ENCODE peak calls at places on chromosome 12, in five cellular contexts. X is transverse colon, N is HCT116, S is upper lobe of left lung, F is breast epithelium. R is an unnamed sample.
A peak's percentile ranks its signal among the peaks of the same experiment; 100 is the strongest.

GRCh38 chr12:93569656-93570551 is 2.6 kb upstream of the SOCS2 start:
- DNase-seq in F (peak; percentile 87), N (peak; percentile 72), X (peak; percentile 90), S (peak; percentile 92), R (peak; percentile 74)

GRCh38 chr12:109544955-109545531 is 28.3 kb downstream of the MMAB start:
- DNase-seq in S (no peak), X (no peak), F (no peak), N (no peak), R (peak; percentile 26)

GRCh38 chr12:28961948-28962384 is 187.1 kb upstream of the FAR2 start:
- DNase-seq in N (no peak), F (no peak), X (no peak), S (no peak), R (peak; percentile 96)

GRCh38 chr12:32692358-32692757 is 13.3 kb downstream of the DNM1L start:
- DNase-seq in N (no peak), F (no peak), S (no peak), X (no peak), R (no peak)

GRCh38 chr12:30457621-30458289 is 237.9 kb downstream of the IPO8 start:
- DNase-seq in X (no peak), N (peak; percentile 75), F (no peak), S (no peak), R (peak; percentile 75)

GRCh38 chr12:68530965-68531364 is 79.7 kb upstream of the RAP1B start:
- DNase-seq in S (no peak), N (no peak), X (no peak), F (no peak), R (peak; percentile 89)

GRCh38 chr12:72094490-72094889 is 155.8 kb downstream of the TPH2 start:
- DNase-seq in S (no peak), F (no peak), X (no peak), N (no peak), R (no peak)

GRCh38 chr12:106711316-106711715 is 63.2 kb upstream of the RIC8B start:
- DNase-seq in S (no peak), N (no peak), F (no peak), X (no peak), R (no peak)

GRCh38 chr12:56713345-56713744 is 11.8 kb downstream of the NACA start:
- DNase-seq in N (no peak), X (no peak), S (no peak), F (no peak), R (no peak)

GRCh38 chr12:92002673-92003382 is 142.8 kb downstream of the BTG1 start:
- DNase-seq in S (no peak), N (no peak), F (no peak), X (no peak), R (peak; percentile 55)

GRCh38 chr12:53025250-53025649 is 19.0 kb downstream of the EIF4B start:
- DNase-seq in S (no peak), X (no peak), F (no peak), N (no peak), R (no peak)
- TF ChIP-seq POLR2AphosphoS5 in S (no peak), X (no peak), F (no peak), N (no peak), R (no peak)

GRCh38 chr12:122096014-122096413 is 17.5 kb downstream of the MLXIP start:
- DNase-seq in N (no peak), S (no peak), X (peak; percentile 5), F (no peak), R (no peak)

GRCh38 chr12:122097641-122098364 is 19.2 kb downstream of the MLXIP start:
- DNase-seq in X (peak; percentile 85), S (peak; percentile 73), F (peak; percentile 65), N (no peak), R (peak; percentile 67)

GRCh38 chr12:122094261-122094734 is 15.7 kb downstream of the MLXIP start:
- DNase-seq in N (no peak), F (no peak), S (no peak), X (no peak), R (no peak)

GRCh38 chr12:122094735-122095561 is 16.4 kb downstream of the MLXIP start:
- DNase-seq in F (no peak), S (no peak), X (no peak), N (no peak), R (peak; percentile 32)

GRCh38 chr12:122096591-122097149 is 18.1 kb downstream of the MLXIP start:
- DNase-seq in X (peak; percentile 17), F (no peak), N (no peak), S (no peak), R (peak; percentile 63)
- TF ChIP-seq POLR2AphosphoS5 in X (peak; percentile 18), F (no peak), N (no peak), S (no peak), R (no peak)

GRCh38 chr12:53219116-53219955 is 12.3 kb upstream of the ITGB7 start:
- DNase-seq in N (no peak), S (peak; percentile 76), F (no peak), X (no peak), R (peak; percentile 58)
- TF ChIP-seq POLR2AphosphoS5 in N (no peak), S (peak; percentile 47), F (no peak), X (peak; percentile 6), R (no peak)

GRCh38 chr12:69623970-69624369 is 13.3 kb upstream of the LRRC10 start:
- DNase-seq in X (no peak), N (no peak), S (peak; percentile 79), F (no peak), R (no peak)
- TF ChIP-seq POLR2AphosphoS5 in X (no peak), N (no peak), S (peak; percentile 19), F (no peak), R (no peak)

DNA sequence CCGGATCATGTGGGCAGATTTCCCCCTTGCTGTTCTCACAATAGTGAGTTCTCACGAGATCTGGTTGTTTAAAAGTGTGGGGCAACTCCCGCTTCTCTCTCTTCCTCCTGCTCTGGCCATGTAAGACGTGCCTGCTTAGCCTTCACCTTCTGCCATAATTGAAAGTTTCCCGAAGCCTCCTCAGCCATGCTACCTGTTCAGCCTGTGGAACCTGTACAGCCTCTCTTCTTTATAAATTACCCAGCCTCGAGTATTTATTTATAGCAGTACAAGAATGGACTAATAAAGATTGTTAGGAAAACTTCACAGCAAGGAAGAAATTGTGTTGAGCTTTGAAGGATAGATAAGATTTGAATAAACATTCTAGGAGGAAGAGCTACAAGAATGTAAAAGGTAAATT is 52.1 kb downstream of the KDM5A start:
- DNase-seq in X (no peak), F (no peak), N (no peak), S (no peak), R (no peak)
- TF ChIP-seq POLR2AphosphoS5 in X (no peak), F (no peak), N (no peak), S (no peak), R (no peak)

GRCh38 chr12:114995891-114996290 is 311.9 kb upstream of the TBX3 start:
- DNase-seq in S (no peak), F (no peak), N (no peak), X (no peak), R (no peak)

GRCh38 chr12:114996382-114996781 is 312.4 kb upstream of the TBX3 start:
- DNase-seq in X (no peak), S (no peak), F (no peak), N (no peak), R (no peak)

GRCh38 chr12:114998118-114998771 is 314.3 kb upstream of the TBX3 start:
- DNase-seq in X (no peak), N (no peak), F (no peak), S (no peak), R (no peak)

GRCh38 chr12:114990396-114990795 is 306.4 kb upstream of the TBX3 start:
- DNase-seq in F (no peak), X (no peak), S (no peak), N (no peak), R (no peak)

GRCh38 chr12:114993202-114993601 is 309.2 kb upstream of the TBX3 start:
- DNase-seq in S (no peak), N (no peak), X (no peak), F (no peak), R (no peak)
- TF ChIP-seq POLR2AphosphoS5 in S (no peak), N (no peak), X (no peak), F (no peak), R (no peak)

GRCh38 chr12:48198619-48198973 is 4.5 kb downstream of the OR10AD1 start:
- DNase-seq in F (no peak), S (peak; percentile 91), X (peak; percentile 31), N (no peak), R (no peak)

GRCh38 chr12:48201091-48201490 is 2.0 kb downstream of the OR10AD1 start:
- DNase-seq in S (no peak), X (no peak), N (no peak), F (no peak), R (no peak)

GRCh38 chr12:48198985-48199384 is 4.1 kb downstream of the OR10AD1 start:
- DNase-seq in F (no peak), S (no peak), N (no peak), X (no peak), R (no peak)

GRCh38 chr12:48197967-48198618 is 5.0 kb downstream of the OR10AD1 start:
- DNase-seq in F (peak; percentile 96), X (peak; percentile 97), S (peak; percentile 96), N (peak; percentile 87), R (peak; percentile 94)

DNA sequence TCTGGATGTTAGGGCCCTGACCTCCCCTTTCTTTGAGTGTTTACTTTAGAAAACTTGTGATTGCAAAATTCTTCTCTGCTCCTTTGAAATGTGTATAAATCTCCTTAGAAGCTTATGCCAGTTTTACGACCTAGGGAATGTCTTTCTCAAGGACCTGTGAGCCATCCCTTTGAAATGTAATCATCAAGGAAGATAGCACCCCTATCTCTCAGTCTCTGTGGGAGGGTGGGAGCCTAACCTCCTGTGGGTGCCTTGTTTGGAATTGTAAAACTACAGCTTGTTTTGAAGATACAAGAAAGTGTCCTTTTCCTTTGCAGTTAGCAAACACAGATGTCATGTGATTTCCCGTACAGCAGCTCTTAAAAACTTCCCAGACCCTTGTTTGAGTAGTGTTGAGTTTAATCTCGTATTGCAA is 3.3 kb downstream of the OR10AD1 start:
- DNase-seq in X (no peak), S (no peak), N (no peak), F (no peak), R (no peak)
- TF ChIP-seq POLR2AphosphoS5 in X (peak; percentile 72), S (no peak), N (no peak), F (no peak), R (no peak)

GRCh38 chr12:116366456-116366776 is 88.9 kb upstream of the MED13L start:
- DNase-seq in F (peak; percentile 68), X (no peak), S (no peak), N (no peak), R (peak; percentile 42)
- TF ChIP-seq POLR2AphosphoS5 in F (no peak), X (no peak), S (peak; percentile 15), N (no peak), R (no peak)